ENCODE peak calls at places on chromosomes 3 and 15, in five cellular contexts. One of them, this sample, is unnamed. For H3K36me3, the result is how much of the 10 kb centered on the place peaks cover.

GRCh38 chr3:100427694-100428093 is 26.4 kb downstream of the LNP1 start:
- DNase-seq in HepG2: no peak
- DNase-seq in trophoblast cell: no peak
- DNase-seq in PC-3: no peak
- DNase-seq in neuronal stem cell: no peak
- DNase-seq in this sample: peak

GRCh38 chr3:172153335-172153861 is 114.0 kb downstream of the FNDC3B start:
- DNase-seq in HepG2: no peak
- DNase-seq in trophoblast cell: peak
- DNase-seq in PC-3: peak
- DNase-seq in neuronal stem cell: no peak
- DNase-seq in this sample: peak

GRCh38 chr3:17730318-17730967 is 12.0 kb downstream of the TBC1D5 start:
- DNase-seq in HepG2: peak
- DNase-seq in trophoblast cell: no peak
- DNase-seq in PC-3: peak
- DNase-seq in neuronal stem cell: no peak
- DNase-seq in this sample: peak

GRCh38 chr3:72231439-72232196 is 446.7 kb upstream of the PROK2 start:
- DNase-seq in HepG2: peak
- DNase-seq in trophoblast cell: no peak
- DNase-seq in PC-3: no peak
- DNase-seq in neuronal stem cell: no peak
- DNase-seq in this sample: no peak

GRCh38 chr15:87687176-87687890 is 569.2 kb downstream of the NTRK3 start:
- DNase-seq in HepG2: no peak
- DNase-seq in trophoblast cell: no peak
- DNase-seq in PC-3: no peak
- DNase-seq in neuronal stem cell: no peak
- DNase-seq in this sample: no peak

GRCh38 chr3:140093742-140094141 is 158.8 kb downstream of the CLSTN2 start:
- DNase-seq in HepG2: no peak
- DNase-seq in trophoblast cell: peak
- DNase-seq in PC-3: peak
- DNase-seq in neuronal stem cell: no peak
- DNase-seq in this sample: peak

GRCh38 chr3:58383476-58383875 is 50.2 kb downstream of the PDHB start:
- DNase-seq in HepG2: no peak
- DNase-seq in trophoblast cell: no peak
- DNase-seq in PC-3: peak
- DNase-seq in neuronal stem cell: no peak
- DNase-seq in this sample: peak

GRCh38 chr15:42194502-42194901 is 13.6 kb downstream of the VPS39 start:
- DNase-seq in HepG2: peak
- DNase-seq in trophoblast cell: peak
- DNase-seq in PC-3: peak
- DNase-seq in neuronal stem cell: no peak
- DNase-seq in this sample: peak

GRCh38 chr3:53166781-53167291 is 5.8 kb downstream of the PRKCD start:
- DNase-seq in HepG2: no peak
- DNase-seq in trophoblast cell: peak
- DNase-seq in PC-3: peak
- DNase-seq in neuronal stem cell: no peak
- DNase-seq in this sample: peak

GRCh38 chr3:178382388-178383061 is 153.7 kb upstream of the KCNMB2 start:
- DNase-seq in HepG2: no peak
- DNase-seq in trophoblast cell: peak
- DNase-seq in PC-3: peak
- DNase-seq in neuronal stem cell: no peak
- DNase-seq in this sample: peak

DNA sequence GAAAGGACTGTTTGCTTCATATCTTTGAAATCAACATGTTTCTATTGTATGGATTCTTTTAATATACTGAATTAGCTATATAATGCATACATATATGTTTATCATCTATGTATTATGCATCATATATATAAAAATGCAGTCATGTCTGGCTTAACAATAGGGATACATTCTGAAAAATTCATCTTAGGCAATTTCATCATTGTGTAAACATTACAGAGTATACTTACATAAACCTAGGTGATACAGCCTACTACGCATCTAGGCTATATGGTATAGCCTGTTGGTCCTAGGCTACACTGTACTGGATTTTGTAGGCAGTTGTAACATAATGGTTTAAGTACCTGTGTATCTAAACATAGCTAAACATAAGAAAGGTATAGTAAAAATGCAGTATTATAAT is 21.7 kb downstream of the CHMP2B start:
- DNase-seq in HepG2: no peak
- DNase-seq in trophoblast cell: no peak
- DNase-seq in PC-3: peak
- DNase-seq in neuronal stem cell: no peak
- DNase-seq in this sample: no peak
- H3K36me3 ChIP-seq in HepG2: under half
- H3K36me3 ChIP-seq in trophoblast cell: under half
- H3K36me3 ChIP-seq in PC-3: half or more
- H3K36me3 ChIP-seq in neuronal stem cell: under half
- H3K36me3 ChIP-seq in this sample: under half

GRCh38 chr15:60384052-60384451 is 13.7 kb downstream of the ANXA2 start:
- DNase-seq in HepG2: no peak
- DNase-seq in trophoblast cell: no peak
- DNase-seq in PC-3: no peak
- DNase-seq in neuronal stem cell: no peak
- DNase-seq in this sample: peak
- H3K9ac ChIP-seq in HepG2: no peak
- H3K9ac ChIP-seq in trophoblast cell: no peak
- H3K9ac ChIP-seq in PC-3: no peak
- H3K9ac ChIP-seq in neuronal stem cell: no peak
- H3K9ac ChIP-seq in this sample: peak

GRCh38 chr15:81111510-81112375 is 22.3 kb upstream of the CFAP161 start:
- DNase-seq in HepG2: no peak
- DNase-seq in trophoblast cell: no peak
- DNase-seq in PC-3: no peak
- DNase-seq in neuronal stem cell: no peak
- DNase-seq in this sample: no peak
- H2AFZ ChIP-seq in HepG2: no peak
- H2AFZ ChIP-seq in trophoblast cell: no peak
- H2AFZ ChIP-seq in PC-3: no peak
- H2AFZ ChIP-seq in neuronal stem cell: no peak
- H2AFZ ChIP-seq in this sample: no peak

DNA sequence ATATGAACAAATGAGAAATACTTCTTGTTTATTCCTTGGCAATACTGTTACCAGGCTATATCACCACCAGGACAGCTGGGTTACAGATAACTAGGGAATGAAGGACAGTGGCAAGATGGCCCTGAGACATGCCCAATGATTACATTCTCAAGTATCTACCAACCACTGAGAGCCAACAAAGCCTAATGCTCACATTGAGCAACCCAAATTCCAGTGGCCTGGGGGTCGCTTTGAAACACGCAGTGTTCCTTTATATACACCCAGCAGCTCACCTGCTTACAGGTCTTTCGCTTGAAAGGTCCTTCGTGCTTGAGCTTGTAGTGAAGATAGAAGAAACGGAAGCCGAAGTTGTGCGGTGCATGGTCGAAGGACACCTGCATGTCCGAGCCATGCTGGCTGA is 45.1 kb downstream of the SPATA12 start:
- DNase-seq in HepG2: no peak
- DNase-seq in trophoblast cell: no peak
- DNase-seq in PC-3: no peak
- DNase-seq in neuronal stem cell: no peak
- DNase-seq in this sample: no peak
- H3K36me3 ChIP-seq in HepG2: under half
- H3K36me3 ChIP-seq in trophoblast cell: under half
- H3K36me3 ChIP-seq in PC-3: under half
- H3K36me3 ChIP-seq in neuronal stem cell: half or more
- H3K36me3 ChIP-seq in this sample: under half

GRCh38 chr3:156860873-156861272 is 34.7 kb downstream of the LEKR1 start:
- DNase-seq in HepG2: no peak
- DNase-seq in trophoblast cell: no peak
- DNase-seq in PC-3: no peak
- DNase-seq in neuronal stem cell: no peak
- DNase-seq in this sample: no peak
- H3K9ac ChIP-seq in HepG2: no peak
- H3K9ac ChIP-seq in trophoblast cell: no peak
- H3K9ac ChIP-seq in PC-3: no peak
- H3K9ac ChIP-seq in neuronal stem cell: no peak
- H3K9ac ChIP-seq in this sample: no peak

This sample was measured in astrocyte.